ENCODE peak calls at places on chromosomes 5 and 9, in five cellular contexts. H, E, W, Y and N are unnamed samples.
A peak's percentile ranks its signal among the peaks of the same experiment; 100 is the strongest.

GRCh38 chr9:107738789-107739188 is 249.2 kb upstream of the KLF4 start:
- DNase-seq in H (no peak), E (peak; percentile 63), W (peak; percentile 21), Y (no peak), N (no peak)

GRCh38 chr9:14314929-14315753 is 1.2 kb upstream of the NFIB start:
- DNase-seq in H (no peak), E (peak; percentile 92), W (peak; percentile 91), Y (peak; percentile 91), N (peak; percentile 85)

GRCh38 chr5:83564069-83564749 is 92.7 kb downstream of the VCAN start:
- DNase-seq in H (no peak), E (no peak), W (peak; percentile 78), Y (no peak), N (peak; percentile 21)

GRCh38 chr5:136337788-136338187 is 27.6 kb downstream of the TRPC7 start:
- DNase-seq in H (no peak), E (no peak), W (no peak), Y (no peak), N (no peak)

GRCh38 chr9:109793196-109793595 is 13.2 kb downstream of the PALM2AKAP2 start:
- DNase-seq in H (no peak), E (peak; percentile 85), W (peak; percentile 93), Y (no peak), N (peak; percentile 76)

GRCh38 chr5:89097103-89097502 is 214.1 kb upstream of the MEF2C start:
- DNase-seq in H (no peak), E (no peak), W (no peak), Y (no peak), N (no peak)

GRCh38 chr5:175109058-175109755 is 334.8 kb downstream of the DRD1 start:
- DNase-seq in H (no peak), E (no peak), W (no peak), Y (no peak), N (no peak)

GRCh38 chr5:61575103-61575502 is 243.0 kb downstream of the ZSWIM6 start:
- DNase-seq in H (no peak), E (peak; percentile 63), W (peak; percentile 61), Y (no peak), N (peak; percentile 36)

GRCh38 chr5:81315336-81315735 is 13.9 kb downstream of the ZCCHC9 start:
- DNase-seq in H (no peak), E (no peak), W (peak; percentile 42), Y (no peak), N (peak; percentile 37)

GRCh38 chr5:107669543-107670027 is 1.2 kb downstream of the EFNA5 start:
- DNase-seq in H (no peak), E (peak; percentile 60), W (peak; percentile 45), Y (no peak), N (peak; percentile 55)

GRCh38 chr5:132205385-132206125 is 22.1 kb downstream of the P4HA2 start:
- DNase-seq in H (no peak), E (peak; percentile 40), W (peak; percentile 38), Y (no peak), N (no peak)

GRCh38 chr9:72351538-72352453 is 13.2 kb downstream of the ZFAND5 start:
- DNase-seq in H (no peak), E (no peak), W (no peak), Y (no peak), N (peak; percentile 80)

GRCh38 chr9:112569186-112569585 is 82.6 kb downstream of the KIAA1958 start:
- DNase-seq in H (no peak), E (no peak), W (peak; percentile 84), Y (no peak), N (peak; percentile 84)

GRCh38 chr9:4289411-4290380 is 10.2 kb downstream of the GLIS3 start:
- DNase-seq in H (no peak), E (no peak), W (peak; percentile 34), Y (no peak), N (no peak)

GRCh38 chr5:143194206-143194605 is 209.3 kb downstream of the NR3C1 start:
- DNase-seq in H (no peak), E (no peak), W (peak; percentile 61), Y (no peak), N (no peak)

GRCh38 chr5:124952079-124952478 is 205.6 kb upstream of the ZNF608 start:
- DNase-seq in H (no peak), E (no peak), W (peak; percentile 41), Y (no peak), N (no peak)

GRCh38 chr5:67085616-67086015 is 111.0 kb downstream of the CD180 start:
- DNase-seq in H (no peak), E (no peak), W (no peak), Y (no peak), N (no peak)

GRCh38 chr9:109923826-109924225 is 143.8 kb downstream of the PALM2AKAP2 start:
- DNase-seq in H (no peak), E (no peak), W (no peak), Y (no peak), N (no peak)

GRCh38 chr9:123316053-123316718 is 39.8 kb upstream of the CRB2 start:
- DNase-seq in H (no peak), E (no peak), W (no peak), Y (no peak), N (no peak)

GRCh38 chr9:18746631-18747030 is 272.7 kb downstream of the ADAMTSL1 start:
- DNase-seq in H (no peak), E (no peak), W (no peak), Y (no peak), N (no peak)

GRCh38 chr9:108636023-108636422 is 219.8 kb downstream of the ACTL7B start:
- DNase-seq in H (no peak), E (no peak), W (no peak), Y (no peak), N (no peak)

GRCh38 chr5:153469423-153469822 is 21.0 kb upstream of the GRIA1 start:
- DNase-seq in H (no peak), E (no peak), W (no peak), Y (no peak), N (no peak)

DNA sequence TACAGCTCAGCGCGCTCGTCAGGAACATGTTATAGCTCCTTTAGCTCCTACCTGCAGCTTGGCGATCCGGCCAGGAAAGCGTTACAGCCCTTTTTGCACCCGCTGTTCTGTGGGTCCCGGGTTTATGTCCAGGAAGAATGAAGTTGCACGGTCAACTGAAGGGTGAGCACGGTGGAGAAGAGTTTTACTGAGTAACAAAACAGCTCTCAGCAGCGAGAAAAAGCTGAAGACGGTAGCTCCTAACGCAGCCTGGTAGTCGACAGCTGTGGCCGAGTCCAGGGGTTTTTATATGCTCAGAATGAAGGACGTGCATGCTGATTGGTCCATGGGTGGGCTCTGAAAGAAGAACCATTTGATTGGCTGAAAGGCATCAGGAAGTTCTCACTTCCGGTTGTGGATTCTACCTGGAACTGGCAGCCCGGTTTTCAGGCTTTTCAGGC is 1830.1 kb upstream of the NUDT12 start:
- DNase-seq in H (no peak), E (no peak), W (no peak), Y (no peak), N (no peak)
- H3K4me3 ChIP-seq in H (no peak overlapping the region), E (no peak overlapping the region), W (no peak overlapping the region), Y (no peak overlapping the region), N (no peak overlapping the region)

GRCh38 chr5:29930316-29930715 is 1263.2 kb upstream of the CDH6 start:
- DNase-seq in H (no peak), E (no peak), W (no peak), Y (no peak), N (no peak)
- TF ChIP-seq CTCF in H (no peak), E (no peak), W (no peak), Y (no peak), N (no peak)

GRCh38 chr5:138212828-138213160 is 329 bp downstream of the CDC23 start:
- DNase-seq in H (no peak), E (no peak), W (no peak), Y (no peak), N (no peak)
- H3K27me3 ChIP-seq in H (no peaks in the 10 kb centered on the region), E (no peaks in the 10 kb centered on the region), W (no peaks in the 10 kb centered on the region), Y (no peaks in the 10 kb centered on the region), N (no peaks in the 10 kb centered on the region)

DNA sequence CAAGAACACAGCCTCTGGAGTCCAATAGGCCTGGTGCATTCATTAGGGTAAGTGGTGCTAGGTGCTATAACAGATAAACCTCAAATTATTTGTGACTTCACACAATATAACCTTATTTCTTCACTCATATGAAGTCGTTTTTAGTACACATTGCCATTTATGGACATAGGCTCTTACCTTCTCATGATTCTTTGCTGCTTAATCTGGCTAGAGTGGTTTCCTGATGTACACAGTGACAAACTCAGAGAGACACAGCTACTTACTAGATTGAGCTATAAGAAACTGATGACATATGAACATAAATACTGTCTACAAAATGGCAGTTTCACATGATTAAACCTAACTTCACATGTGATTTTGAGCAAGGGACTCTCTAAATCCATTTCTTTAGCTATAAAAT is 14.2 kb upstream of the SUB1 start:
- DNase-seq in H (no peak), E (no peak), W (no peak), Y (no peak), N (no peak)
- H3K4me3 ChIP-seq in H (no peak overlapping the region), E (no peak overlapping the region), W (no peak overlapping the region), Y (no peak overlapping the region), N (no peak overlapping the region)

DNA sequence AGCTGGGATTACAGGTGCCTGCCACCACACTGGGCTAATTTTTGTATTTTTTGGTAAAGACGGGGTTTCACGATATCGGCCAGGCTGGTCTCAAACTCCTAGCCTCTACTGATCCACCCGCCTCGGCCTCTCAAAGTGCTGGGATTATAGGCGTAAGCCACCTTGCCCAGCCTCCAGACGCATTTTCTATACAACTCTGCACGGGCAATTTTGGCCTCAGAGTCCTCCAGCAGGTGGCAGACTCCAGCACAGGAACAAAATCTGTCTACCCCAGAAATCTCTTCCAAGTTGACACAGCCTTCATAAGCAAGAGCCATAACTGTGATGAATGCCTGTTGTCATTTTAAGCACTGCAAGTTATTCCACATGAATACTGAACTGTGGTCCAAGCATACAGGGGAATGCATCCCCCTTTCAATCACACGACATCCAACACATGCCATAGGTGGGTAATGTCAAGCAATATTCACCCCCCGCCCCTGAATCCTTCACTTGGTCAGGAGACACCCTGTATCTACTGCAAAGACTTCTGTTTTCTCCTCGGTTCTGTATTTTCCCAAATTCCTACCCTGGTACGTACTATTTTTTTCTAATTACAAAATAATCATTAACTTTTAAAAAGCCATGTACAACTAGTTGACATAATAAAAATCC is 50.8 kb downstream of the ALDH7A1 start:
- DNase-seq in H (no peak), E (peak; percentile 69), W (peak; percentile 42), Y (no peak), N (peak; percentile 25)
- TF ChIP-seq CTCF in H (no peak), E (peak; percentile 48), W (peak; percentile 66), Y (peak; percentile 44), N (peak; percentile 64)

DNA sequence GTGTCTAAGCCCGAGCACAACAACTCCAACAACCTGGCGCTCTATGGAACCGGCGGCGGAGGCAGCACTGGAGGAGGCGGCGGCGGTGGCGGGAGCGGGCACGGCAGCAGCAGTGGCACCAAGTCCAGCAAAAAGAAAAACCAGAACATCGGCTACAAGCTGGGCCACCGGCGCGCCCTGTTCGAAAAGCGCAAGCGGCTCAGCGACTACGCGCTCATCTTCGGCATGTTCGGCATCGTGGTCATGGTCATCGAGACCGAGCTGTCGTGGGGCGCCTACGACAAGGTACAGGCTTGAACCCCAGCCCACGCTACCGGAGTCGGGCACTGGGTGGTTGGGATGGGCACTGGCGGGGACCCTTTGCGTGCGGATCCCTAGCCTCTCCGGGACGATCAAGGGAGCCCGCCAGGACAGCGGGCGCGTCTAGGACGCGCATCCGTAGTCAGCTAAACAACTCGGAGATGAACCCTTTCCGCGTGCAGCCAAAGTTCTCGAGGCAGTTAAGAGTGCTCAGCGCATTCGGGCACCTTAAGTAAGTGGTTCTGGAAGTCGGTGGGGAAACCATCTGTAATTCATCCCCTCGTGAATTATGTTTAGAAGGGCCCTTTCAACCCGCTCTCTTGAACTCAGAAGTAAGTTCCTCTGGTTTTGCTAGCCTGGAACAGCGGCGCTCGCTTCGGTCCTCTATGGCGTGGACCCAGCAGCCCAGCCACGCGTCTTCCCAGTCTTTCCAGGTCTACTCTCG is 1.3 kb downstream of the KCNN2 start:
- DNase-seq in H (no peak), E (no peak), W (peak; percentile 44), Y (no peak), N (peak; percentile 9)
- H3K27me3 ChIP-seq in H (peaks cover 9% of the 10 kb centered on the region), E (peaks cover 6% of the 10 kb centered on the region), W (peaks cover 31% of the 10 kb centered on the region), Y (peaks cover 9% of the 10 kb centered on the region), N (peaks cover 37% of the 10 kb centered on the region)